ENCODE peak calls at places on chromosomes 3 and 15, in seven cellular contexts. P, C, W, I, U, L and K are unnamed samples.
A peak's percentile ranks its signal among the peaks of the same experiment; 100 is the strongest.

GRCh38 chr3:73036694-73037368 is 24.6 kb upstream of the EBLN2 start:
- DNase-seq in P (no peak), C (peak; percentile 4), W (no peak), I (no peak), U (no peak), L (no peak), K (no peak)

GRCh38 chr3:71083726-71084131 is 499.8 kb downstream of the FOXP1 start:
- DNase-seq in P (no peak), C (no peak), W (no peak), I (no peak), U (no peak), L (no peak), K (no peak)

GRCh38 chr15:69304176-69304533 is 5.4 kb downstream of the PAQR5 start:
- DNase-seq in P (no peak), C (peak; percentile 69), W (no peak), I (no peak), U (no peak), L (no peak), K (no peak)

GRCh38 chr3:126197854-126198584 is 17.6 kb upstream of the ALDH1L1 start:
- DNase-seq in P (no peak), C (peak; percentile 73), W (peak; percentile 59), I (no peak), U (no peak), L (no peak), K (peak; percentile 51)

GRCh38 chr3:157128771-157129671 is 30.9 kb downstream of the CCNL1 start:
- DNase-seq in P (no peak), C (peak; percentile 94), W (peak; percentile 89), I (no peak), U (no peak), L (peak; percentile 36), K (no peak)

GRCh38 chr3:69324362-69325025 is 61.4 kb downstream of the FRMD4B start:
- DNase-seq in P (no peak), C (no peak), W (no peak), I (no peak), U (no peak), L (no peak), K (no peak)

GRCh38 chr15:31471731-31472430 is 145.2 kb downstream of the KLF13 start:
- DNase-seq in P (no peak), C (peak; percentile 87), W (no peak), I (peak; percentile 16), U (no peak), L (no peak), K (no peak)

GRCh38 chr3:107431048-107431297 is 53.7 kb downstream of the CCDC54 start:
- DNase-seq in P (peak; percentile 25), C (no peak), W (peak; percentile 28), I (no peak), U (no peak), L (peak; percentile 2), K (no peak)

GRCh38 chr3:58531555-58531954 is 5.4 kb downstream of the ACOX2 start:
- DNase-seq in P (no peak), C (no peak), W (no peak), I (no peak), U (no peak), L (no peak), K (no peak)

GRCh38 chr15:76976572-76977270 is 18.2 kb upstream of the PSTPIP1 start:
- DNase-seq in P (no peak), C (no peak), W (no peak), I (no peak), U (peak; percentile 67), L (no peak), K (no peak)

GRCh38 chr3:161224786-161225185 is 3.7 kb downstream of the NMD3 start:
- DNase-seq in P (no peak), C (no peak), W (no peak), I (no peak), U (no peak), L (no peak), K (no peak)

GRCh38 chr3:172648736-172649135 is 62.1 kb downstream of the NCEH1 start:
- DNase-seq in P (no peak), C (no peak), W (no peak), I (no peak), U (peak; percentile 45), L (no peak), K (no peak)

GRCh38 chr3:115676336-115676735 is 53.0 kb downstream of the GAP43 start:
- DNase-seq in P (no peak), C (no peak), W (no peak), I (no peak), U (no peak), L (no peak), K (no peak)

GRCh38 chr15:45384700-45385099 is 6.4 kb upstream of the GATM start:
- DNase-seq in P (no peak), C (no peak), W (no peak), I (no peak), U (no peak), L (no peak), K (no peak)

GRCh38 chr3:78878789-78879515 is 888.8 kb downstream of the ROBO1 start:
- DNase-seq in P (no peak), C (no peak), W (no peak), I (no peak), U (no peak), L (no peak), K (no peak)

GRCh38 chr15:45543051-45543450 is 20.5 kb upstream of the SLC30A4 start:
- DNase-seq in P (no peak), C (no peak), W (no peak), I (no peak), U (no peak), L (no peak), K (no peak)

GRCh38 chr3:72802001-72802400 is 46.2 kb downstream of the SHQ1 start:
- DNase-seq in P (no peak), C (no peak), W (no peak), I (no peak), U (no peak), L (no peak), K (no peak)